ENCODE peak calls at places on chromosomes 16 and 17, in nine cellular contexts. One of them, this sample, is unnamed.

GRCh38 chr16:87780385-87780989 is 14.7 kb upstream of the KLHDC4 start:
- DNase-seq in esophagus muscularis mucosa: no peak
- DNase-seq in tibial nerve: no peak
- DNase-seq in sigmoid colon: no peak
- DNase-seq in transverse colon: peak; percentile 49
- DNase-seq in stomach: peak; percentile 34
- DNase-seq in K562: peak; percentile 67
- DNase-seq in A549: no peak
- DNase-seq in HepG2: no peak
- DNase-seq in this sample: no peak

GRCh38 chr16:73019456-73020362 is 28.2 kb downstream of the ZFHX3 start:
- DNase-seq in sigmoid colon: peak; percentile 65
- DNase-seq in HepG2: no peak
- DNase-seq in esophagus muscularis mucosa: no peak
- DNase-seq in tibial nerve: no peak
- DNase-seq in K562: peak; percentile 7
- DNase-seq in A549: peak; percentile 89
- DNase-seq in transverse colon: no peak
- DNase-seq in stomach: no peak
- DNase-seq in this sample: no peak

GRCh38 chr17:8702996-8703395 is 41.6 kb downstream of the CCDC42 start:
- DNase-seq in transverse colon: no peak
- DNase-seq in sigmoid colon: no peak
- DNase-seq in stomach: no peak
- DNase-seq in K562: no peak
- DNase-seq in A549: no peak
- DNase-seq in HepG2: no peak
- DNase-seq in tibial nerve: no peak
- DNase-seq in esophagus muscularis mucosa: no peak
- DNase-seq in this sample: no peak

GRCh38 chr16:27301236-27301861 is 12.4 kb upstream of the IL4R start:
- DNase-seq in stomach: no peak
- DNase-seq in esophagus muscularis mucosa: no peak
- DNase-seq in K562: no peak
- DNase-seq in A549: no peak
- DNase-seq in HepG2: no peak
- DNase-seq in sigmoid colon: no peak
- DNase-seq in tibial nerve: no peak
- DNase-seq in transverse colon: no peak
- DNase-seq in this sample: no peak

GRCh38 chr16:24839347-24839972 is 6.3 kb upstream of the SLC5A11 start:
- DNase-seq in stomach: no peak
- DNase-seq in A549: no peak
- DNase-seq in esophagus muscularis mucosa: no peak
- DNase-seq in sigmoid colon: no peak
- DNase-seq in K562: no peak
- DNase-seq in HepG2: no peak
- DNase-seq in tibial nerve: no peak
- DNase-seq in transverse colon: no peak
- DNase-seq in this sample: no peak

GRCh38 chr17:49511810-49512209 is 16.7 kb downstream of the NGFR start:
- DNase-seq in A549: no peak
- DNase-seq in tibial nerve: no peak
- DNase-seq in stomach: no peak
- DNase-seq in HepG2: no peak
- DNase-seq in esophagus muscularis mucosa: no peak
- DNase-seq in sigmoid colon: no peak
- DNase-seq in transverse colon: no peak
- DNase-seq in K562: no peak
- DNase-seq in this sample: no peak

GRCh38 chr17:41758601-41759000 is 24.2 kb upstream of the HAP1 start:
- DNase-seq in stomach: no peak
- DNase-seq in sigmoid colon: no peak
- DNase-seq in esophagus muscularis mucosa: no peak
- DNase-seq in HepG2: no peak
- DNase-seq in tibial nerve: no peak
- DNase-seq in transverse colon: no peak
- DNase-seq in K562: no peak
- DNase-seq in A549: no peak
- DNase-seq in this sample: no peak

GRCh38 chr17:9195346-9195870 is 174.1 kb downstream of the NTN1 start:
- DNase-seq in transverse colon: no peak
- DNase-seq in sigmoid colon: no peak
- DNase-seq in tibial nerve: no peak
- DNase-seq in stomach: no peak
- DNase-seq in A549: no peak
- DNase-seq in K562: no peak
- DNase-seq in HepG2: no peak
- DNase-seq in esophagus muscularis mucosa: no peak
- DNase-seq in this sample: no peak

DNA sequence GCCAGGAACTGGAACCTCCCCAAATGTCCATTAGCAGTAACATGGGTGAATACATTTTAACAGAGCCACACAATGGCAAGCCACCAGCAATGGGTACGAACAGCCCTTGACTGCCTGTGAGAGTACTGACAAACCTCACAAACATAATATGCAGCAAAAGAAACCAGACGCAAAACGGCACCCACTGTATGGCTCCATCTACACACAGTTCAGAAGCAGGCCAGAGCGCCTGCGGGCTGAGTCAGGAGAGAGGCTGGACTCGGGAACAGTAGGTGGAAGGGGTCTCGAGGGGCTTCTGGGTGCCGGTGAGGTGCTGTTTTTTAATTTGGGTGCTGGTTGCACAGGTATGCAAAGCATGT is 77.4 kb upstream of the TOB1 start:
- DNase-seq in tibial nerve: peak; percentile 12
- DNase-seq in transverse colon: peak; percentile 19
- DNase-seq in A549: no peak
- DNase-seq in esophagus muscularis mucosa: no peak
- DNase-seq in K562: no peak
- DNase-seq in stomach: peak; percentile 58
- DNase-seq in HepG2: no peak
- DNase-seq in sigmoid colon: peak; percentile 66
- DNase-seq in this sample: no peak
- TF ChIP-seq EP300 in tibial nerve: no peak
- TF ChIP-seq EP300 in transverse colon: no peak
- TF ChIP-seq EP300 in A549: no peak
- TF ChIP-seq EP300 in esophagus muscularis mucosa: no peak
- TF ChIP-seq EP300 in K562: no peak
- TF ChIP-seq EP300 in stomach: no peak
- TF ChIP-seq EP300 in HepG2: no peak
- TF ChIP-seq EP300 in sigmoid colon: no peak
- TF ChIP-seq EP300 in this sample: no peak

GRCh38 chr17:46935658-46936266 is 12.8 kb downstream of the GOSR2 start:
- DNase-seq in tibial nerve: no peak
- DNase-seq in sigmoid colon: no peak
- DNase-seq in K562: peak; percentile 85
- DNase-seq in A549: no peak
- DNase-seq in transverse colon: peak; percentile 14
- DNase-seq in esophagus muscularis mucosa: no peak
- DNase-seq in stomach: peak; percentile 43
- DNase-seq in HepG2: no peak
- DNase-seq in this sample: no peak
- TF ChIP-seq POLR2A in tibial nerve: no peak
- TF ChIP-seq POLR2A in sigmoid colon: no peak
- TF ChIP-seq POLR2A in K562: peak; percentile 6
- TF ChIP-seq POLR2A in A549: no peak
- TF ChIP-seq POLR2A in transverse colon: no peak
- TF ChIP-seq POLR2A in esophagus muscularis mucosa: no peak
- TF ChIP-seq POLR2A in stomach: no peak
- TF ChIP-seq POLR2A in HepG2: no peak
- TF ChIP-seq POLR2A in this sample: no peak

GRCh38 chr17:1640329-1641064 is 5.0 kb downstream of the SCARF1 start:
- DNase-seq in tibial nerve: no peak
- DNase-seq in A549: no peak
- DNase-seq in K562: no peak
- DNase-seq in esophagus muscularis mucosa: no peak
- DNase-seq in sigmoid colon: no peak
- DNase-seq in HepG2: no peak
- DNase-seq in transverse colon: no peak
- DNase-seq in stomach: peak; percentile 76
- DNase-seq in this sample: no peak
- H3K27ac ChIP-seq in tibial nerve: no peak overlapping the region
- H3K27ac ChIP-seq in A549: no peak overlapping the region
- H3K27ac ChIP-seq in K562: no peak overlapping the region
- H3K27ac ChIP-seq in esophagus muscularis mucosa: no peak overlapping the region
- H3K27ac ChIP-seq in sigmoid colon: no peak overlapping the region
- H3K27ac ChIP-seq in HepG2: no peak overlapping the region
- H3K27ac ChIP-seq in transverse colon: no peak overlapping the region
- H3K27ac ChIP-seq in stomach: no peak overlapping the region
- H3K27ac ChIP-seq in this sample: no peak overlapping the region

GRCh38 chr16:85310868-85311585 is 198.8 kb upstream of the CIBAR2 start:
- DNase-seq in transverse colon: no peak
- DNase-seq in K562: peak; percentile 61
- DNase-seq in A549: no peak
- DNase-seq in sigmoid colon: no peak
- DNase-seq in HepG2: no peak
- DNase-seq in esophagus muscularis mucosa: no peak
- DNase-seq in stomach: no peak
- DNase-seq in tibial nerve: no peak
- DNase-seq in this sample: no peak
- TF ChIP-seq EP300 in transverse colon: no peak
- TF ChIP-seq EP300 in K562: no peak
- TF ChIP-seq EP300 in A549: no peak
- TF ChIP-seq EP300 in sigmoid colon: no peak
- TF ChIP-seq EP300 in HepG2: no peak
- TF ChIP-seq EP300 in esophagus muscularis mucosa: no peak
- TF ChIP-seq EP300 in stomach: no peak
- TF ChIP-seq EP300 in tibial nerve: no peak
- TF ChIP-seq EP300 in this sample: no peak

GRCh38 chr16:82169861-82170845 is at the start of gene MPHOSPH6:
- DNase-seq in esophagus muscularis mucosa: peak; percentile 97
- DNase-seq in HepG2: peak; percentile 84
- DNase-seq in A549: peak; percentile 91
- DNase-seq in K562: peak; percentile 96
- DNase-seq in tibial nerve: peak; percentile 86
- DNase-seq in transverse colon: peak; percentile 94
- DNase-seq in sigmoid colon: peak; percentile 95
- DNase-seq in stomach: peak; percentile 94
- DNase-seq in this sample: peak; percentile 89
- TF ChIP-seq POLR2A in esophagus muscularis mucosa: no peak
- TF ChIP-seq POLR2A in HepG2: peak; percentile 95
- TF ChIP-seq POLR2A in A549: peak; percentile 96
- TF ChIP-seq POLR2A in K562: peak; percentile 92
- TF ChIP-seq POLR2A in tibial nerve: peak; percentile 45
- TF ChIP-seq POLR2A in transverse colon: peak; percentile 38
- TF ChIP-seq POLR2A in sigmoid colon: no peak
- TF ChIP-seq POLR2A in stomach: no peak
- TF ChIP-seq POLR2A in this sample: peak; percentile 21

DNA sequence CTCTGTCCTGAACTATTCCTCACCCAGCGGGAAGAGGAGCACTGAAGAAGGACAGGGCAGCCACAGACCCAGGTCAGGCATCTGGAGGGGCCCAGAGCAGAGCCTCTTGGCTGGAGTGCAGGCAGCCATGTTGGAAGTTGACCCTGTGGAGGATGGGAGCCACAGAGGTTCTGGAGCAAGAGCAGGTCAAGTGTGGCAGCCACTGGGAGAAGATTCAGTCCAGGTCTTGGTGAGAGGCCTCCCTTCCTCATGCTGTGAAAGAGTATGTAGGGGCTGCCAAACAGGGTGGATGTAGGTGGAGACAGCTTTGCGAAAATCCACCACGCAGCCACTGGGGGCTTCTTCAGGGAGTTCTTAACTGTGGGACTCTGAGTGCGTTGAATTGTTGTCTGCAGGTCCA is 590 bp upstream of the CD79B start:
- DNase-seq in A549: no peak
- DNase-seq in esophagus muscularis mucosa: no peak
- DNase-seq in stomach: no peak
- DNase-seq in K562: no peak
- DNase-seq in sigmoid colon: no peak
- DNase-seq in HepG2: no peak
- DNase-seq in tibial nerve: no peak
- DNase-seq in transverse colon: no peak
- DNase-seq in this sample: no peak
- H3K27ac ChIP-seq in A549: no peak overlapping the region
- H3K27ac ChIP-seq in esophagus muscularis mucosa: no peak overlapping the region
- H3K27ac ChIP-seq in stomach: peak overlapping the region; percentile 60
- H3K27ac ChIP-seq in K562: no peak overlapping the region
- H3K27ac ChIP-seq in sigmoid colon: no peak overlapping the region
- H3K27ac ChIP-seq in HepG2: no peak overlapping the region
- H3K27ac ChIP-seq in tibial nerve: no peak overlapping the region
- H3K27ac ChIP-seq in transverse colon: no peak overlapping the region
- H3K27ac ChIP-seq in this sample: no peak overlapping the region

This sample was measured in ovary.